ENCODE peak calls at places on chromosomes 16 and 17, in nine cellular contexts. P is sigmoid colon; C is adrenal gland; Y is pancreas; I is Peyer's patch; Q is CD4-positive, CD25-positive, alpha-beta regulatory T cell; A is thoracic aorta; J is CD4-positive, alpha-beta memory T cell; V is HCT116. G is an unnamed sample.

GRCh38 chr16:200388-200787 is 20.1 kb downstream of the HBQ1 start:
- DNase-seq in P (no peak), C (no peak), Y (no peak), I (no peak), Q (no peak), A (no peak), J (no peak), V (no peak), G (no peak)

GRCh38 chr16:56481468-56482112 is 30.2 kb downstream of the OGFOD1 start:
- DNase-seq in P (no peak), C (no peak), Y (no peak), I (no peak), Q (no peak), A (no peak), J (no peak), V (no peak), G (peak; percentile 73)

GRCh38 chr17:42438600-42439567 is 15.8 kb upstream of the CAVIN1 start:
- DNase-seq in P (no peak), C (peak; percentile 55), Y (no peak), I (peak; percentile 85), Q (peak; percentile 48), A (no peak), J (no peak), V (no peak), G (no peak)

GRCh38 chr17:49890077-49890821 is 42.4 kb upstream of the TAC4 start:
- DNase-seq in P (no peak), C (no peak), Y (no peak), I (no peak), Q (no peak), A (no peak), J (no peak), V (no peak), G (peak; percentile 75)

GRCh38 chr17:48297825-48298224 is 132.2 kb downstream of the SKAP1 start:
- DNase-seq in P (no peak), C (no peak), Y (no peak), I (no peak), Q (no peak), A (no peak), J (no peak), V (no peak), G (no peak)

GRCh38 chr17:39513915-39514314 is 52.6 kb downstream of the CDK12 start:
- DNase-seq in P (no peak), C (no peak), Y (no peak), I (no peak), Q (no peak), A (no peak), J (no peak), V (no peak), G (no peak)

GRCh38 chr16:79316004-79316458 is 284.5 kb downstream of the MAF start:
- DNase-seq in P (no peak), C (no peak), Y (no peak), I (no peak), Q (no peak), A (no peak), J (no peak), V (no peak), G (no peak)

GRCh38 chr17:13642188-13642587 is 40.5 kb upstream of the HS3ST3A1 start:
- DNase-seq in P (no peak), C (no peak), Y (no peak), I (no peak), Q (no peak), A (no peak), J (no peak), V (no peak), G (no peak)

GRCh38 chr16:85554114-85554790 is 58.9 kb upstream of the GSE1 start:
- DNase-seq in P (peak; percentile 88), C (peak; percentile 69), Y (peak; percentile 76), I (peak; percentile 94), Q (peak; percentile 48), A (no peak), J (peak; percentile 75), V (peak; percentile 80), G (peak; percentile 67)

GRCh38 chr17:71003736-71004135 is 834.4 kb downstream of the KCNJ2 start:
- DNase-seq in P (no peak), C (no peak), Y (no peak), I (no peak), Q (no peak), A (no peak), J (no peak), V (no peak), G (no peak)

GRCh38 chr17:79944251-79944812 is 91.3 kb downstream of the TBC1D16 start:
- DNase-seq in P (no peak), C (no peak), Y (no peak), I (peak; percentile 37), Q (no peak), A (no peak), J (no peak), V (no peak), G (no peak)

GRCh38 chr16:29198231-29198630 is 208.3 kb downstream of the NPIPB11 start:
- DNase-seq in P (no peak), C (no peak), Y (no peak), I (peak; percentile 30), Q (no peak), A (no peak), J (no peak), V (no peak), G (no peak)

GRCh38 chr16:4158143-4159093 is 42.2 kb upstream of the ADCY9 start:
- DNase-seq in P (no peak), C (no peak), Y (no peak), I (no peak), Q (no peak), A (no peak), J (no peak), V (no peak), G (no peak)

GRCh38 chr17:29546834-29547233 is 20.0 kb downstream of the ABHD15 start:
- DNase-seq in P (no peak), C (no peak), Y (no peak), I (no peak), Q (no peak), A (no peak), J (no peak), V (no peak), G (no peak)

GRCh38 chr16:48250520-48251278 is 3.4 kb upstream of the ABCC11 start:
- DNase-seq in P (no peak), C (no peak), Y (no peak), I (no peak), Q (no peak), A (no peak), J (no peak), V (no peak), G (no peak)

GRCh38 chr17:83056583-83057396 is 22.6 kb upstream of the METRNL start:
- DNase-seq in P (peak; percentile 64), C (no peak), Y (peak; percentile 18), I (peak; percentile 38), Q (no peak), A (no peak), J (no peak), V (no peak), G (no peak)

GRCh38 chr16:11138769-11139623 is 117.0 kb downstream of the SOCS1 start:
- DNase-seq in P (no peak), C (no peak), Y (no peak), I (no peak), Q (no peak), A (no peak), J (no peak), V (no peak), G (no peak)

GRCh38 chr17:34182036-34182803 is 72.9 kb upstream of the CCL2 start:
- DNase-seq in P (no peak), C (no peak), Y (no peak), I (no peak), Q (no peak), A (no peak), J (no peak), V (no peak), G (no peak)
- H3K9me3 ChIP-seq in P (no peaks in the 10 kb centered on the region), C (no peaks in the 10 kb centered on the region), Y (no peaks in the 10 kb centered on the region), I (no peaks in the 10 kb centered on the region), Q (no peaks in the 10 kb centered on the region), A (no peaks in the 10 kb centered on the region), J (no peaks in the 10 kb centered on the region), V (no peaks in the 10 kb centered on the region), G (no peaks in the 10 kb centered on the region)

DNA sequence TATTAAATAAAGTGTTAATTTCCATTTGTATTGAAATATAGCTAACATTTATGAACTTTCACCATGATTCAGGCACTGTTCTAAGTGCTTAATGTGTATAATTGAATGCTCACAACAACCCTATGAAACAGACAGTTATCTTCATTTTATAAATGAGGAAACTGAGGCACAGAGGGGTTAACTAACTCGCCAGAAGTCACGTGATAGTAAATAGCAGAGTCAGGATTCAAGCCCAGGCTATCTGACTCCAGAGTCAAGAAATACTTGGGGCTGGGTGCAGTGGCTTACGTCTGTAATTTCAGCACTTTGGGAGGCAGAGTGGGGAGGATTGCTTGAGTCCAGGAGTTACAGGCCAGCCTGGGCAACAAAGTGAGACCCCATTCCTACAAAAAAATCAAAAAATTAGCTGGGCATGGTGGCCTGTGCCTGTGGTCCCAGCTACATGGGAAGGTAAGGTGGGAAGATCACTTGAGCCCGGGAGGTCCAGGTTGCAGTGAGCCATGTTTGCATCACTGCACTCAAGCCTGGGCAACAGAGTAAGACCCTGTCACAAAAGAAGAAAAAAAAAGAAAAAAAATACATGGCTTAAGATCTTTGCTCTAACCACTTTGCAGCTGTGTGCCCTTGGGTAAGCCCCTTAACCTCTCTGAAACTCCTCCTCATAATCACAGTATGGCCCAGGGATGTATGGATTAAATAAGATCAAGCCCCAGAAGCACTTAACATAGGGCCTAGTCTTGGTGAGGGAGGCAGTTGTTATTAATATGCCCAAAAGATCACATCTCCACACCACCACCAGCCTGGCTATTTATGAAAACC is 29.0 kb downstream of the WSB1 start:
- DNase-seq in P (no peak), C (no peak), Y (no peak), I (no peak), Q (no peak), A (no peak), J (no peak), V (no peak), G (no peak)
- H3K4me1 ChIP-seq in P (no peaks in the 10 kb centered on the region), C (peaks cover 7% of the 10 kb centered on the region), Y (peaks cover 9% of the 10 kb centered on the region), I (peaks cover 38% of the 10 kb centered on the region), Q (no peaks in the 10 kb centered on the region), A (peaks cover 10% of the 10 kb centered on the region), J (no peaks in the 10 kb centered on the region), V (peaks cover 17% of the 10 kb centered on the region), G (peaks cover 20% of the 10 kb centered on the region)

DNA sequence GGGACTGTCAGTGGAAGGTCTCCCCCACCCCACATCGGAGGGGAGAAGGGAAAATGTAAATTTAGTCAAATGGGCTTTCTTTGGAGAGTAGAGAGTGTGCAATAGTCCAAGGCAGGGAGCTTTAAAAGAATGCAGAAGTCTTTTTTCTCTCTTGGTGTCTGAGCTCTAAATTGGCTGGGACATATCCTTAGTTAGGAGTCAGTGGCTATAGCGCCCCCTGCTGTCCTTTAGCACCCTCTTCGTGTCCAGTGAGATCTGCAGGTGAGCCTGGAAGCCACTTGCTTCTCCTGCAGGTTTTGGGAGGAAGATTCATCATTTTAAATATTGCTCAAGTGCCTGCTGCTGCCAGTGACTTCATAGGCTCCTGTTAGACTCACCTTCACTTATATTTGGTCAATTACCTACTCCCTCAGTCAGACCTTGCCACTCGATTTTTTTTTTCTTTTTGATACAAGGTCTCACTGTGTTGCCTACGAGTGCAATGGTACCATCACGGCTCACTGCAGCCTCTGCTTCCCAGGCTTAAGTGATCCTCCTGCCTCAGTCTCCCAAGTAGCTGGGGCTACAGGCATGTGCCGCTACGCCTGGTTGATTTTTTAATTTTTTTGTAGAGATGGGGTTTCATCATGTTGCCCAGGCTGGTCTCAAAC is 174.8 kb downstream of the PRKCB start:
- DNase-seq in P (peak; percentile 87), C (peak; percentile 84), Y (peak; percentile 65), I (peak; percentile 95), Q (peak; percentile 74), A (no peak), J (peak; percentile 75), V (peak; percentile 55), G (peak; percentile 65)
- H3K27me3 ChIP-seq in P (no peaks in the 10 kb centered on the region), C (no peaks in the 10 kb centered on the region), Y (no peaks in the 10 kb centered on the region), I (no peaks in the 10 kb centered on the region), Q (no peaks in the 10 kb centered on the region), A (no peaks in the 10 kb centered on the region), J (no peaks in the 10 kb centered on the region), V (peaks cover 31% of the 10 kb centered on the region), G (peaks cover 2% of the 10 kb centered on the region)

GRCh38 chr17:26818736-26819135 is 475.2 kb upstream of the WSB1 start:
- DNase-seq in P (no peak), C (no peak), Y (no peak), I (no peak), Q (no peak), A (no peak), J (no peak), V (peak; percentile 10), G (no peak)
- H3K9me3 ChIP-seq in P (peaks cover 9% of the 10 kb centered on the region), C (no peaks in the 10 kb centered on the region), Y (no peaks in the 10 kb centered on the region), I (no peaks in the 10 kb centered on the region), Q (peaks cover 74% of the 10 kb centered on the region), A (peaks cover 22% of the 10 kb centered on the region), J (no peaks in the 10 kb centered on the region), V (peaks cover 91% of the 10 kb centered on the region), G (peaks cover 55% of the 10 kb centered on the region)